ENCODE peak calls at places on chromosomes 16 and 17, in four cellular contexts. A, Q, G and X are unnamed samples.

GRCh38 chr17:21079196-21079595 is 36.4 kb upstream of the USP22 start:
- DNase-seq in A (no peak), Q (no peak), G (no peak), X (no peak)

GRCh38 chr17:77286641-77287431 is 146.1 kb downstream of the SEC14L1 start:
- DNase-seq in A (no peak), Q (peak), G (no peak), X (peak)

GRCh38 chr17:72687941-72688340 is 404.5 kb downstream of the SLC39A11 start:
- DNase-seq in A (no peak), Q (no peak), G (no peak), X (no peak)

GRCh38 chr16:88999457-89000206 is 22.6 kb upstream of the CBFA2T3 start:
- DNase-seq in A (no peak), Q (no peak), G (no peak), X (peak)

GRCh38 chr17:79941088-79942010 is 94.3 kb downstream of the TBC1D16 start:
- DNase-seq in A (no peak), Q (no peak), G (no peak), X (no peak)

GRCh38 chr17:28334176-28334575 is 1.1 kb downstream of the IFT20 start:
- DNase-seq in A (no peak), Q (no peak), G (no peak), X (no peak)

GRCh38 chr16:88461291-88462269 is 8.5 kb downstream of the ZFPM1 start:
- DNase-seq in A (peak), Q (no peak), G (no peak), X (peak)

GRCh38 chr16:46728804-46729203 is 19.3 kb downstream of the MYLK3 start:
- DNase-seq in A (no peak), Q (no peak), G (no peak), X (no peak)

GRCh38 chr17:78023042-78023441 is 64.5 kb downstream of the TNRC6C start:
- DNase-seq in A (no peak), Q (no peak), G (no peak), X (no peak)

GRCh38 chr16:68987734-68988457 is 117.6 kb upstream of the HAS3 start:
- DNase-seq in A (no peak), Q (no peak), G (no peak), X (peak)

GRCh38 chr16:68985268-68985667 is 120.2 kb upstream of the HAS3 start:
- DNase-seq in A (no peak), Q (no peak), G (no peak), X (no peak)

GRCh38 chr16:68981971-68982370 is 123.5 kb upstream of the HAS3 start:
- DNase-seq in A (no peak), Q (no peak), G (no peak), X (no peak)

GRCh38 chr16:68984467-68984866 is 121.0 kb upstream of the HAS3 start:
- DNase-seq in A (no peak), Q (no peak), G (no peak), X (no peak)

DNA sequence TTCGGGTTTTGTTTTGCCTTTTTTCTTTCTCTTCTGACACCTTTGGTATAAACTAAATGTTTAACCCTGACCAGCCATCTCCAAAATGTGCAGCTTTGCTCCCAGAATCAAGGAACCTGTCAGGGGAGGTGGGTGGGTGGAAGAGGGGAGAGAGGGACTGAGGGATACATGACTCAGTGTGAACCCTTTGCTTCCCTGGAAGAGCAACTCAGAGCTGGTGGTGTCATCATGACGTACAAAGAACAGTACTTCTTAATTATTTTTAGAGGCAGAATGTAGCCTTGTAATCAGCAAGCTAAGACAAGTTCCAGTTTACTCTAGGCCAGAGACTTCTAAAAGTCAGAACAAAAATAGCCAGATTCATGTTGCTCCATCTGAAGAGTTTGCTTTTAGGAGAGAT is 119.6 kb upstream of the HAS3 start:
- DNase-seq in A (no peak), Q (no peak), G (no peak), X (peak)
- TF ChIP-seq ATF2 in A (no peak), Q (no peak), G (no peak), X (no peak)

DNA sequence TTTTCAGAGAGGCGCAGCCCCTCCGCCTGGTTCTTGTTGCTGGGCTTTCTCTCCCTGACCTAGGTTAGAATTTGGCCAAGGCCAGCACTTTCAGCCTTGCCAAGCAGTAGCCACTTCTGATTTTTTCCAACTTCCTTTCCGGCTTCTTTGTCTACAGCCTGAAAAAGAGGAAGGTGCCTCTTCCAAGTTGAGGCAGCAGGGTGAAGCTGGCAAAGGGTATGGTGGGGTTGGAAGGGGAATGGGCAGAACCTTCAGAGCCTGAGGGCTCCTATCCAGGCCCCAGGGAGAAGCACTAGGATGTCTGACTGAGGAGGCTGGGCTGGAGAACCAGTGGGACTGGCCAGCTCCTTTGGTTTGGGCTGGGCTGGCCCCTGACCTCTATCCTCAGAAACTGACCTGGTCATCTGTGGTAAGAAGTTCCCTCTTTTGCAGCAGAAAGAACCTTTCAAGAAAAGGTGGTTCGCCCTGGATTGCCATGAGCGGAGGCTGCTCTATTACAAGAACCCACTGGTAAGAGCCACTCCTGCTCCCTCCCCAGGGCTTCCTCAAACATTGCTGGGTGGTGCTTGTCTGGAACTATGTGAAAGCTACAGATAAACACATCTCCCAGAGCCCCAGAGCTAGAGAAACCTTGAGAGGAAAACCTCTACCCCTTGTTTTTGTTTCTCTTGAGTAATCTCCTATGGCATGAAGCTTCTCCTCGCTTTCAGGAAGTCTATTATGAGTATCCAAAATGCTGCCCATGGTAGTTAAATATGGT is 16.6 kb upstream of the RNF135 start:
- DNase-seq in A (no peak), Q (no peak), G (no peak), X (no peak)
- TF ChIP-seq YY1 in A (no peak), Q (no peak), G (no peak), X (no peak)

GRCh38 chr17:38606646-38607611 is 1.2 kb upstream of the SRCIN1 start:
- DNase-seq in A (no peak), Q (no peak), G (no peak), X (no peak)
- TF ChIP-seq ATF3 in A (no peak), Q (no peak), G (no peak), X (no peak)

GRCh38 chr16:24188143-24188542 is 68.0 kb upstream of the CACNG3 start:
- DNase-seq in A (no peak), Q (no peak), G (no peak), X (no peak)

GRCh38 chr16:24191876-24192402 is 64.2 kb upstream of the CACNG3 start:
- DNase-seq in A (no peak), Q (no peak), G (no peak), X (no peak)

GRCh38 chr16:24188751-24189318 is 67.3 kb upstream of the CACNG3 start:
- DNase-seq in A (no peak), Q (no peak), G (no peak), X (no peak)

GRCh38 chr16:24189941-24190340 is 66.2 kb upstream of the CACNG3 start:
- DNase-seq in A (no peak), Q (no peak), G (no peak), X (no peak)
- TF ChIP-seq ATF2 in A (no peak), Q (no peak), G (no peak), X (no peak)

DNA sequence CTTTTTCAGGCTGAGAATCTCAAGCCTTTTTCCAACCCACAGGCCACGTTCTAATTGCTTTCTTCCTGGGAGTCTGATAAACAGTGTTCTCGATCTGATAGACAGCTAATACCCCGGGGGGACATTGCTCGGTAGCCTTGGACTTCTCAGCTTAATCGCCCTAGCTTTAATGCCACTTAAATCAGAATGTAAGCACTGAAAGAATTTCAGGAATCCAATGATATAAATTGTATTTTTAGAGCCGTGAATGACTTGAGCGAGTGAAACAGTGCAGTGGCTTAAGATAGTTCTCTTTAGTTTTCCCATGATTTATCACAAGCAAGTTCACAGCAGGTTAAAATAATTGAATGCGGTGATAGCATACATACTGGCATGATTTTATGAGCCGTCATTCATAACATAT is 116.2 kb upstream of the MYOCD start:
- DNase-seq in A (no peak), Q (no peak), G (no peak), X (no peak)
- TF ChIP-seq YY1 in A (no peak), Q (no peak), G (no peak), X (no peak)

GRCh38 chr16:56824335-56824734 is 40.7 kb upstream of the SLC12A3 start:
- DNase-seq in A (no peak), Q (peak), G (no peak), X (no peak)

GRCh38 chr16:56822966-56823739 is 41.9 kb upstream of the SLC12A3 start:
- DNase-seq in A (no peak), Q (no peak), G (no peak), X (no peak)

GRCh38 chr16:56825821-56826220 is 39.2 kb upstream of the SLC12A3 start:
- DNase-seq in A (no peak), Q (no peak), G (no peak), X (no peak)

GRCh38 chr16:56828641-56829040 is 36.4 kb upstream of the SLC12A3 start:
- DNase-seq in A (no peak), Q (no peak), G (no peak), X (no peak)

DNA sequence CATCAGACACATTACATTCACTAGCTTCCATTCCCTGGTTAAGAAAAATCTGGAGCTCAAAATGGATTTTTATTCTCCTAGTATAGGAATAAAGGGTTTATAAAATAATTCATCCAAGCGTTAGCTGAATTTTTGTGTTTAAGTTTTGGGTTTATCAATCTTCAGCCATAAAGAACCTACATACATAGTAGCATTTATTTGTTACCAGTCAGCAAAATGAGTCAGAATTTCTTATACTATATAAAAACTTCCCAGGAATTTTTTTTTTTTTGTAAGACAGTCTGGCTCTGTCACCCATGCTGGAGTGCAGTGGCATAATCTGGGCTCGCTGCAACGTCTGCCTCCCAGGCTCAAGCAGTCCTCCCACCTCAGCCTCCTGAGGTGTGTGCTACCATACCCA is 40.2 kb upstream of the SLC12A3 start:
- DNase-seq in A (no peak), Q (no peak), G (no peak), X (no peak)
- TF ChIP-seq ATF3 in A (no peak), Q (no peak), G (no peak), X (no peak)

DNA sequence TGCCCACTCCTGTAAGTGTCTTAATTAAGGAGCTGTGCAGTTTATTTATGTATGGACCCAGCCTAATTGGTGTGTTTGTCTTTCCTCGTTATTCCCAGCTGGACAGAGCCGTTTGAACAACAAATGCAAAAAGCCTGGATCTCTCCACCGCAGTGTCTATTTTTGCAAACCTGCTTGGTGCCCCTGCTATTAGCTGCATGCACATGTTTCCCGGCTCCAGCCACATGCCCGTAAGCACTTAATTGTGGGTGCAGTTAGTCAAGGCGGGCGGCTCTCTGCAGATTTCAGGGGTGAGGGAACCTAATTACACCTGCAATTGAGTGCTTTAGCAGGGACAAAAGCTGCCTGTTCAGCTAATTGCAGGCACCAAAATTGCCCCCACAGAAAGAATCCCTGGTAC is 74.0 kb upstream of the GSE1 start:
- DNase-seq in A (no peak), Q (no peak), G (no peak), X (no peak)
- TF ChIP-seq ATF2 in A (no peak), Q (no peak), G (no peak), X (no peak)

DNA sequence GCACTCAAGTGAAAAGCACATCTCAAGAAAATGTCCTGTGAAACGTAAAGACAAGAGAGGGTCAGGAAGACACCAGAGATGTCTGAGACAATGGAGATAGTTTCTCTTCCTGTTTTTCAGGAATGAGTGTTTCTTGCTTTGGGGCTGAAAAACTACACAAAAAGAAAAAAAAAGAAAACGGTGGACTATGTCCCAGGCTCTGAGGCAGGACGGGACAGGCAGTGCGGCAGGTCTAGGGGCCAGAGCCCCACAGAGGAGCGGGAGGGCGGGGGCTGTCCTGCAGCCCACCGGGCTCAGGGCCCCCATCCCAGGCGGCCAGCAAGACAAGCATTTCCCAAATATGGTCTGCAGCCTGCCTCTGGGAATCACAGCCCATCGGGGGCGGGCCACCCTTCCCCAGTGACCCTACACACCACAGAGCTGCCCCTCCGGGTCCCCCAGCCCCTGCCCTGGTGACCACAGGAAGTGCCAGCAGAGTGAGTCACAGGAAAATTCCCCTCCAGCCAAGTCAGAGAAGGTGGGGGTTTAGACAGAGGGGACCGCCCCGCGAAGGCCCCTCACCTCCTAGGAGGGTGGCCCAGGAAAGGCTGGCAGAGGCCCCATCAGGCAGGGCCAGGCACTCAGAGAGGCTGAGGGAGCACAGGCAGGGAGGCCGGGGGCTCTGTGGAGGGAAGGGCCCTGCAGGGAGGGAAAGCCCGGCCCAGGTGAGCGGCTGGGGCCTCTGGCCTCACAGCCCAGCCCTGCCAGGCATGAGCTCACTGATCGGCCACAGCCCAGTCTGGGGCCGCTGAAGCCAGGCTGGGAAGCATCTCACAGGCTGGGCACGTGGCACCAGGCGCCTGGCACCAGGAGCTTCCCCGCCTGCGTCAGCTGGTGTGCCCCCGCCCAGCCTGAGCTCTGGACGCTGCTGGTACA is 6.3 kb downstream of the BCAR1 start:
- DNase-seq in A (peak), Q (peak), G (no peak), X (no peak)
- TF ChIP-seq YY1 in A (no peak), Q (peak), G (no peak), X (no peak)

DNA sequence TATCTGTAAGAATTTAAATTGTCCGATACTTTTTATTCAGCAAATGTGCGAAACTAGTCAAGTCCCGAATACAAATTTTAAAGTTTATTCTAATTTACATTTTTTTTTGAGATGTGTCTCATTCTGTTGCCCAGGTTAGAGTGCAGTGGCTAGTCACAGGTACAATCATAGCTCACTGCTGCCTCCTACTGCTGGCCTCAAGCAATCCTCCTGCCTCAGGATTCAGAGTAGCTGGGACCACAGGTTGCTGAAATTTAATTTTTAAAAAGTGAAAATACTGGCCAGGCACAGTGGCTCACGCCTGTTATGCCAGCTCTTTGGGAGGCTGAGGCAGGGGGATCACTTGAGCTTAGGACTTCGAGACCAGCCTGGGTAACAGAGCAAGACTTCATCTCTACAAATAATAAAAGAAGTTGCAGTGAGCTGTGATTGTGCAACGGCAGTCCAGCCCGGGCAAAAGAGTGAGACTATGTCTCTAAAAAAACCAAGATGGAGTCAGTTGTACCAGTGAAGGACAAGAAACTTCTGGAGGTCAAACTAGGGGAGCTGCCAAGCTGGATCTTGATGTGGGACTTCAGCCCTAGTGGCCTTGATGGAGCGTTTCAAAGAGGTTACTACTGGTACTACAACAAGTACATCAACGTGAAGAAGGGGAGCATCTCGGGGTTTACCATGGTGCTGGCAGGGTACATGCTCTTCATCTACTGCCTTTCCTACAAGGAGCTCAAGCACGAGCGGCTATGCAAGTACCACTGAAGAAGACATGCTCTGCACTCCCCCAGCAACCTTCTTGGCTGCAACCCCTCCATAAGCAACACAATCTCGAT is 5.6 kb downstream of the POLG2 start:
- DNase-seq in A (no peak), Q (peak), G (no peak), X (peak)
- TF ChIP-seq ATF3 in A (no peak), Q (no peak), G (no peak), X (no peak)